ENCODE peak calls at places on chromosomes 7 and 10, in seven cellular contexts. One of them, this sample, is unnamed.

GRCh38 chr7:45435846-45436245 is 138.3 kb upstream of the ADCY1 start:
- DNase-seq in left ventricle myocardium superior: no peak
- DNase-seq in CD8-positive, alpha-beta memory T cell: no peak
- DNase-seq in AML-193: peak; percentile 5
- DNase-seq in hypothalamus: no peak
- DNase-seq in AG04449: no peak
- DNase-seq in RPMI7951: peak; percentile 95
- DNase-seq in this sample: no peak

GRCh38 chr10:114276671-114277070 is 37.6 kb downstream of the VWA2 start:
- DNase-seq in AML-193: no peak
- DNase-seq in AG04449: no peak
- DNase-seq in RPMI7951: no peak
- DNase-seq in left ventricle myocardium superior: no peak
- DNase-seq in CD8-positive, alpha-beta memory T cell: no peak
- DNase-seq in hypothalamus: no peak
- DNase-seq in this sample: no peak

GRCh38 chr10:113533801-113534200 is 19.1 kb upstream of the HABP2 start:
- DNase-seq in left ventricle myocardium superior: no peak
- DNase-seq in AG04449: no peak
- DNase-seq in CD8-positive, alpha-beta memory T cell: no peak
- DNase-seq in hypothalamus: no peak
- DNase-seq in AML-193: no peak
- DNase-seq in RPMI7951: no peak
- DNase-seq in this sample: no peak

GRCh38 chr10:132133449-132134291 is 53.1 kb upstream of the DPYSL4 start:
- DNase-seq in RPMI7951: no peak
- DNase-seq in hypothalamus: no peak
- DNase-seq in AML-193: no peak
- DNase-seq in left ventricle myocardium superior: peak; percentile 15
- DNase-seq in AG04449: no peak
- DNase-seq in CD8-positive, alpha-beta memory T cell: no peak
- DNase-seq in this sample: no peak

GRCh38 chr10:12488626-12489025 is 139.3 kb downstream of the CAMK1D start:
- DNase-seq in hypothalamus: no peak
- DNase-seq in left ventricle myocardium superior: no peak
- DNase-seq in AML-193: no peak
- DNase-seq in RPMI7951: no peak
- DNase-seq in AG04449: no peak
- DNase-seq in CD8-positive, alpha-beta memory T cell: no peak
- DNase-seq in this sample: no peak

GRCh38 chr10:106535304-106535964 is 629.1 kb downstream of the SORCS1 start:
- DNase-seq in CD8-positive, alpha-beta memory T cell: no peak
- DNase-seq in RPMI7951: no peak
- DNase-seq in hypothalamus: no peak
- DNase-seq in AML-193: no peak
- DNase-seq in left ventricle myocardium superior: no peak
- DNase-seq in AG04449: no peak
- DNase-seq in this sample: no peak

GRCh38 chr10:86500846-86501245 is 20.7 kb downstream of the WAPL start:
- DNase-seq in hypothalamus: no peak
- DNase-seq in AML-193: no peak
- DNase-seq in AG04449: no peak
- DNase-seq in RPMI7951: no peak
- DNase-seq in left ventricle myocardium superior: no peak
- DNase-seq in CD8-positive, alpha-beta memory T cell: no peak
- DNase-seq in this sample: no peak

GRCh38 chr10:44310762-44311562 is 73.9 kb downstream of the CXCL12 start:
- DNase-seq in hypothalamus: peak; percentile 88
- DNase-seq in CD8-positive, alpha-beta memory T cell: peak; percentile 50
- DNase-seq in AG04449: no peak
- DNase-seq in RPMI7951: peak; percentile 80
- DNase-seq in AML-193: no peak
- DNase-seq in left ventricle myocardium superior: peak; percentile 95
- DNase-seq in this sample: peak; percentile 96

GRCh38 chr7:105151152-105151551 is 137.1 kb downstream of the KMT2E start:
- DNase-seq in CD8-positive, alpha-beta memory T cell: no peak
- DNase-seq in AML-193: no peak
- DNase-seq in RPMI7951: no peak
- DNase-seq in hypothalamus: no peak
- DNase-seq in AG04449: no peak
- DNase-seq in left ventricle myocardium superior: no peak
- DNase-seq in this sample: no peak

GRCh38 chr7:81616951-81617350 is 152.9 kb downstream of the HGF start:
- DNase-seq in hypothalamus: no peak
- DNase-seq in left ventricle myocardium superior: no peak
- DNase-seq in RPMI7951: peak; percentile 62
- DNase-seq in AML-193: no peak
- DNase-seq in AG04449: no peak
- DNase-seq in CD8-positive, alpha-beta memory T cell: no peak
- DNase-seq in this sample: no peak

GRCh38 chr7:29539471-29539870 is 24.2 kb upstream of the PRR15 start:
- DNase-seq in RPMI7951: no peak
- DNase-seq in CD8-positive, alpha-beta memory T cell: no peak
- DNase-seq in left ventricle myocardium superior: no peak
- DNase-seq in AG04449: no peak
- DNase-seq in AML-193: no peak
- DNase-seq in hypothalamus: no peak
- DNase-seq in this sample: no peak

GRCh38 chr10:115854740-115855435 is 418.1 kb downstream of the GFRA1 start:
- DNase-seq in left ventricle myocardium superior: no peak
- DNase-seq in hypothalamus: no peak
- DNase-seq in CD8-positive, alpha-beta memory T cell: no peak
- DNase-seq in AML-193: no peak
- DNase-seq in AG04449: no peak
- DNase-seq in RPMI7951: no peak
- DNase-seq in this sample: no peak

GRCh38 chr7:82327898-82328297 is 115.7 kb downstream of the CACNA2D1 start:
- DNase-seq in left ventricle myocardium superior: no peak
- DNase-seq in RPMI7951: no peak
- DNase-seq in CD8-positive, alpha-beta memory T cell: no peak
- DNase-seq in AG04449: no peak
- DNase-seq in hypothalamus: no peak
- DNase-seq in AML-193: no peak
- DNase-seq in this sample: no peak

GRCh38 chr10:104056619-104057273 is 28.9 kb downstream of the COL17A1 start:
- DNase-seq in left ventricle myocardium superior: no peak
- DNase-seq in AG04449: no peak
- DNase-seq in AML-193: no peak
- DNase-seq in CD8-positive, alpha-beta memory T cell: no peak
- DNase-seq in RPMI7951: no peak
- DNase-seq in hypothalamus: no peak
- DNase-seq in this sample: no peak

GRCh38 chr7:118573065-118573464 is 348.6 kb downstream of the ANKRD7 start:
- DNase-seq in RPMI7951: no peak
- DNase-seq in CD8-positive, alpha-beta memory T cell: no peak
- DNase-seq in hypothalamus: peak; percentile 0
- DNase-seq in AML-193: no peak
- DNase-seq in left ventricle myocardium superior: peak; percentile 17
- DNase-seq in AG04449: no peak
- DNase-seq in this sample: peak; percentile 37